ENCODE peak calls at places on chromosomes 11 and 22, in six cellular contexts. X, D, U, E, C and K are unnamed samples. For H3K4me1, the result is how much of the 10 kb centered on the place peaks cover.

GRCh38 chr11:11533751-11534150 is 88.1 kb downstream of the GALNT18 start:
- DNase-seq in X (no peak), D (no peak), U (no peak), E (no peak), C (no peak), K (no peak)

GRCh38 chr11:116930177-116930576 is 92.8 kb upstream of the APOA1 start:
- DNase-seq in X (peak), D (peak), U (peak), E (peak), C (no peak), K (peak)

GRCh38 chr22:29147241-29147919 is 58.3 kb upstream of the EMID1 start:
- DNase-seq in X (no peak), D (no peak), U (no peak), E (no peak), C (no peak), K (no peak)

GRCh38 chr11:67523556-67524479 is 572 bp upstream of the CABP2 start:
- DNase-seq in X (no peak), D (no peak), U (no peak), E (no peak), C (no peak), K (no peak)

GRCh38 chr11:3165152-3165705 is at the start of gene OSBPL5:
- DNase-seq in X (peak), D (peak), U (peak), E (peak), C (peak), K (peak)

GRCh38 chr11:11211888-11212287 is 141.2 kb downstream of the CSNK2A3 start:
- DNase-seq in X (no peak), D (no peak), U (no peak), E (no peak), C (no peak), K (no peak)

GRCh38 chr22:29503811-29504372 is 23.9 kb downstream of the NEFH start:
- DNase-seq in X (no peak), D (peak), U (no peak), E (no peak), C (peak), K (no peak)

GRCh38 chr11:77198440-77198849 is 70.4 kb downstream of the MYO7A start:
- DNase-seq in X (no peak), D (peak), U (peak), E (no peak), C (no peak), K (peak)

GRCh38 chr11:134711563-134711962 is 299.5 kb upstream of the B3GAT1 start:
- DNase-seq in X (no peak), D (no peak), U (no peak), E (no peak), C (no peak), K (no peak)

GRCh38 chr11:111059726-111060125 is 185.8 kb upstream of the POU2AF2 start:
- DNase-seq in X (no peak), D (no peak), U (no peak), E (no peak), C (no peak), K (no peak)

GRCh38 chr11:125262194-125262824 is 97.8 kb downstream of the PKNOX2 start:
- DNase-seq in X (no peak), D (peak), U (peak), E (no peak), C (peak), K (no peak)

GRCh38 chr11:96341237-96342130 is 1.5 kb downstream of the MAML2 start:
- DNase-seq in X (peak), D (no peak), U (no peak), E (peak), C (peak), K (peak)

GRCh38 chr11:12757416-12757815 is 83.2 kb downstream of the TEAD1 start:
- DNase-seq in X (no peak), D (no peak), U (no peak), E (no peak), C (no peak), K (no peak)

GRCh38 chr11:106105986-106106385 is 28.5 kb downstream of the AASDHPPT start:
- DNase-seq in X (no peak), D (no peak), U (no peak), E (no peak), C (no peak), K (no peak)

GRCh38 chr11:8257003-8257664 is 6.5 kb downstream of the LMO1 start:
- DNase-seq in X (no peak), D (no peak), U (no peak), E (no peak), C (no peak), K (no peak)

GRCh38 chr11:104570088-104570701 is 328.1 kb downstream of the CASP12 start:
- DNase-seq in X (no peak), D (no peak), U (no peak), E (no peak), C (no peak), K (no peak)

GRCh38 chr11:10807629-10808552 is 835 bp downstream of the EIF4G2 start:
- DNase-seq in X (peak), D (peak), U (peak), E (peak), C (peak), K (peak)

GRCh38 chr11:12272821-12273617 is 104.4 kb upstream of the PARVA start:
- DNase-seq in X (no peak), D (no peak), U (no peak), E (no peak), C (no peak), K (no peak)

GRCh38 chr11:134543144-134544044 is 131.4 kb upstream of the B3GAT1 start:
- DNase-seq in X (no peak), D (no peak), U (no peak), E (no peak), C (no peak), K (no peak)

GRCh38 chr11:67442504-67443398 is 525 bp downstream of the CORO1B start:
- DNase-seq in X (no peak), D (no peak), U (peak), E (no peak), C (peak), K (peak)

GRCh38 chr11:10319691-10320090 is 14.8 kb downstream of the ADM start:
- DNase-seq in X (no peak), D (no peak), U (no peak), E (no peak), C (no peak), K (no peak)

GRCh38 chr11:3723014-3723708 is 52.0 kb upstream of the CHRNA10 start:
- DNase-seq in X (no peak), D (no peak), U (no peak), E (no peak), C (no peak), K (no peak)

GRCh38 chr22:49198705-49199084 is 629.0 kb downstream of the BRD1 start:
- DNase-seq in X (no peak), D (no peak), U (no peak), E (no peak), C (no peak), K (no peak)

GRCh38 chr22:24686280-24686679 is 83.3 kb downstream of the GGT1 start:
- DNase-seq in X (no peak), D (no peak), U (no peak), E (no peak), C (no peak), K (no peak)

GRCh38 chr22:29166180-29166579 is 39.5 kb upstream of the EMID1 start:
- DNase-seq in X (no peak), D (no peak), U (no peak), E (no peak), C (no peak), K (no peak)

GRCh38 chr11:119116235-119116594 is 5.2 kb upstream of the HINFP start:
- DNase-seq in X (no peak), D (no peak), U (no peak), E (no peak), C (no peak), K (no peak)

GRCh38 chr11:68270334-68271022 is 1.3 kb downstream of the C11orf24 start:
- DNase-seq in X (no peak), D (no peak), U (no peak), E (no peak), C (no peak), K (no peak)

GRCh38 chr11:72293391-72293790 is 49.4 kb upstream of the PHOX2A start:
- DNase-seq in X (peak), D (no peak), U (no peak), E (no peak), C (no peak), K (no peak)

GRCh38 chr11:12537778-12538401 is 136.3 kb upstream of the TEAD1 start:
- DNase-seq in X (no peak), D (no peak), U (peak), E (no peak), C (no peak), K (no peak)

GRCh38 chr11:107018274-107018901 is at the start of gene GUCY1A2:
- DNase-seq in X (no peak), D (peak), U (peak), E (no peak), C (peak), K (no peak)

GRCh38 chr11:71372693-71373657 is 75.2 kb downstream of the DHCR7 start:
- DNase-seq in X (no peak), D (peak), U (peak), E (no peak), C (no peak), K (peak)

GRCh38 chr11:74672956-74673895 is 58.0 kb downstream of the CHRDL2 start:
- DNase-seq in X (no peak), D (no peak), U (no peak), E (no peak), C (peak), K (no peak)

GRCh38 chr22:22986640-22987039 is 83.7 kb upstream of the GNAZ start:
- DNase-seq in X (no peak), D (no peak), U (no peak), E (no peak), C (no peak), K (no peak)

GRCh38 chr22:36237462-36238347 is 1.6 kb downstream of the APOL2 start:
- DNase-seq in X (no peak), D (no peak), U (no peak), E (peak), C (no peak), K (peak)

GRCh38 chr11:69418576-69419296 is 62.7 kb upstream of the LINC01488 start:
- DNase-seq in X (no peak), D (no peak), U (no peak), E (no peak), C (no peak), K (no peak)

GRCh38 chr11:108743851-108744250 is 79.0 kb downstream of the DDX10 start:
- DNase-seq in X (no peak), D (no peak), U (no peak), E (no peak), C (no peak), K (no peak)

GRCh38 chr11:12019337-12019736 is 10.9 kb upstream of the DKK3 start:
- DNase-seq in X (no peak), D (no peak), U (no peak), E (no peak), C (no peak), K (no peak)

GRCh38 chr11:118715837-118716260 is 36.4 kb upstream of the TREH start:
- DNase-seq in X (no peak), D (no peak), U (peak), E (no peak), C (no peak), K (peak)

DNA sequence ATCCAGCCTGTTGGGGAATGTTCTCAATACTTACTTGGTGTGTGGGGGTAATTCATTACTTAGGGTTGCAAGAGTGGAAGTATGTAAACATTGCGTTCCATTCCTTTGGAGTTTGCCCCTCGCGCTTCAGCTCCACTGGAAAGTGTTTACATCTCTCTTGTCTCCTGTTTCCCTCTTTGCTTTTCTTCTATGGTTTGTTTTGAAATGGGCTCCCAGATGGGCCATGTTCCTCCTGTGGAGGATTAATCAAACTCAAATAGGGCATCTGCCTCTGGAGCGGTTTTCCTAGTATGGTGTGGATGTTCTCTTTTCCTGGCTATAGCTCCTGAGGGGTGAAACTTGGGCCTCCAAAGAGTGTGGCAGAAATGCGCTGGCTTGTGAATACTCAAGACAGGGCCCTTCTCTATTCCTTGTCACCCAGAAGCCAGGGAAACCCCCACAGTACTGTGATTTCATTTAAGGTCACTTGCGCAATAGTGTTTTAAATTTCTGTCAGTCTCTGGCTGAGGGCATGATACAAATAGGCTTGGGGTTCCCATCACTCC is 51.9 kb downstream of the CD44 start:
- DNase-seq in X (no peak), D (no peak), U (no peak), E (no peak), C (no peak), K (no peak)
- H3K4me1 ChIP-seq in X (half or more), D (half or more), U (under half), E (half or more), C (under half), K (under half)

GRCh38 chr22:31211862-31212730 is at the start of gene LIMK2:
- DNase-seq in X (peak), D (peak), U (peak), E (peak), C (peak), K (peak)
- H3K4me1 ChIP-seq in X (under half), D (under half), U (under half), E (under half), C (under half), K (under half)

GRCh38 chr22:42978453-42979103 is 36.4 kb downstream of the PACSIN2 start:
- DNase-seq in X (no peak), D (no peak), U (peak), E (no peak), C (no peak), K (no peak)

GRCh38 chr22:42979606-42980005 is 35.3 kb downstream of the PACSIN2 start:
- DNase-seq in X (no peak), D (no peak), U (no peak), E (no peak), C (no peak), K (no peak)

GRCh38 chr22:42976534-42976933 is 38.4 kb downstream of the PACSIN2 start:
- DNase-seq in X (no peak), D (no peak), U (no peak), E (no peak), C (no peak), K (no peak)

GRCh38 chr22:42976131-42976530 is 38.8 kb downstream of the PACSIN2 start:
- DNase-seq in X (no peak), D (no peak), U (peak), E (no peak), C (no peak), K (no peak)

DNA sequence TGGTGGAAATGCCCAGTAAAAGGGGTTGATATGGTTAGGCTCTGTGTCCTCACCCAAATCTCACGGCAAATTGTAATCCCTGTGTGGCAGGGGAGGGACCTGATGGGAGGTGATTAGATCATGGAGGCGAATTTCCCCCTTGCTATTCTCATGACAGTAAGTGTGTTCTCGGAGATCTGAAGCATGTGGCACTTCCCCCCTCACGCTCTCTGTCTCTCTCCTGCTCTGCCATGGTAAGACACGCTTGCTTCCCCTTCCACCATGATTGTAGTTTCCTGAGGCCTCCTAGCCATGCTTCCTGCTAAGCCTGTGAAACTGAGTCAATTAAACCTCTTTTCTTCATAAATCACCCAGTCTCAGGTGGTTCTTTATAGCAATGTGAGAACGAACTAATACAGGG is 37.4 kb downstream of the PACSIN2 start:
- DNase-seq in X (no peak), D (no peak), U (no peak), E (no peak), C (no peak), K (no peak)
- H3K4me1 ChIP-seq in X (under half), D (under half), U (under half), E (under half), C (under half), K (under half)

DNA sequence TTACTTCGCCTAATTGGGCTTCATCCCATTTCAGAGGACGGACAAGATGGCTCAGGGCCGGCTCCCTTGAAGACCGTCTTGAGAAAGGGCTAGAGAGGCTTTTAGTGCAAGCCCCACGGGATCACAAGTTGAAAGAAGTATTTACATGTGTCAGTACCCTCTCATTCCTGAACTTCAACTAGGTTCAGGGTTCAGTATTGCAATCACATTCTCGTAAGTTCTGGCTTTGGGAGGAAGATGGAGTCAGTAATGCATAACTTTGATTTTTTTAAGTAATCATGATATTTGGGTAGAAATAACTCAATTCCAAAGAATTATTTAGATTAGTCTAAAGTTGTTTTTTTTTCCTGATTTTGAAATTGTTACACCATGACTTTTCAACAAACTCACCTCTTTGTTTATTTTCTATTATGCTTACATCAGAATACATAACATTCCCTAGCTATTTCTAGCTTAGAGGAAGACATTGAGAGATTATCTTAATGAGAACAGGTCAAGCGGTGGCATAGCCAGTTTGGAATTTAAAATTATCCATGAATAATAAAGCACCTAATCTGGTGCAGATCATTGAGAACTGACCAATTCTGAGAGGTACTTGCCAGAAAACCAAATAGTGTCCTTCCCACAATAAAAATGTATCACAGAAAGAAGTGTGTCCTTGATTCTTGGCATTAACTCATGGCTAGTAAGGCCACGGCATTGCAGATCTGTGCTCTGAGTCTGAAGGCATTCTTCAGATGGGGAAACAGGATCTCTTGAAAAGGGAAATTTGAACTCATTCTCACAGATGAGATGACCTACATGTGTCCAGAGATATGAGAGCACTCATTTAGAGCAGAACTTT is 92.1 kb upstream of the BLID start:
- DNase-seq in X (no peak), D (no peak), U (no peak), E (no peak), C (no peak), K (no peak)
- H3K4me1 ChIP-seq in X (under half), D (under half), U (under half), E (under half), C (under half), K (under half)